ENCODE peak calls at places on chromosomes 2 and 18, in six cellular contexts. One of them, this sample, is unnamed.

GRCh38 chr2:218883491-218884490 is 3.1 kb downstream of the WNT10A start:
- DNase-seq in dorsolateral prefrontal cortex: no peak
- DNase-seq in GM19239: peak
- DNase-seq in stimulated activated CD4-positive, alpha-beta T cell treated with anti-CD3 and anti-CD28 coated beads, Interleukin-4, amount 100 ng/mL, for 24 hours: no peak
- DNase-seq in NCI-H82: peak
- DNase-seq in stimulated activated naive CD8-positive, alpha-beta T cell treated with anti-CD3 and anti-CD28 coated beads, Interleukin-15, Interleukin-2, amounts not matched to agents 100 U/mL and 50 U/mL, for 24 hours: no peak
- DNase-seq in this sample: no peak

GRCh38 chr18:2857491-2858063 is 10.8 kb downstream of the EMILIN2 start:
- DNase-seq in dorsolateral prefrontal cortex: no peak
- DNase-seq in GM19239: no peak
- DNase-seq in stimulated activated CD4-positive, alpha-beta T cell treated with anti-CD3 and anti-CD28 coated beads, Interleukin-4, amount 100 ng/mL, for 24 hours: no peak
- DNase-seq in NCI-H82: no peak
- DNase-seq in stimulated activated naive CD8-positive, alpha-beta T cell treated with anti-CD3 and anti-CD28 coated beads, Interleukin-15, Interleukin-2, amounts not matched to agents 100 U/mL and 50 U/mL, for 24 hours: no peak
- DNase-seq in this sample: no peak

GRCh38 chr2:193240752-193241151 is 1046.0 kb upstream of the TMEFF2 start:
- DNase-seq in dorsolateral prefrontal cortex: no peak
- DNase-seq in GM19239: no peak
- DNase-seq in stimulated activated CD4-positive, alpha-beta T cell treated with anti-CD3 and anti-CD28 coated beads, Interleukin-4, amount 100 ng/mL, for 24 hours: no peak
- DNase-seq in NCI-H82: peak
- DNase-seq in stimulated activated naive CD8-positive, alpha-beta T cell treated with anti-CD3 and anti-CD28 coated beads, Interleukin-15, Interleukin-2, amounts not matched to agents 100 U/mL and 50 U/mL, for 24 hours: no peak
- DNase-seq in this sample: peak

GRCh38 chr18:8212893-8213805 is 396.1 kb upstream of the RAB12 start:
- DNase-seq in dorsolateral prefrontal cortex: no peak
- DNase-seq in GM19239: no peak
- DNase-seq in stimulated activated CD4-positive, alpha-beta T cell treated with anti-CD3 and anti-CD28 coated beads, Interleukin-4, amount 100 ng/mL, for 24 hours: no peak
- DNase-seq in NCI-H82: no peak
- DNase-seq in stimulated activated naive CD8-positive, alpha-beta T cell treated with anti-CD3 and anti-CD28 coated beads, Interleukin-15, Interleukin-2, amounts not matched to agents 100 U/mL and 50 U/mL, for 24 hours: no peak
- DNase-seq in this sample: no peak

GRCh38 chr2:168583064-168583709 is 127.1 kb downstream of the CERS6 start:
- DNase-seq in dorsolateral prefrontal cortex: no peak
- DNase-seq in GM19239: peak
- DNase-seq in stimulated activated CD4-positive, alpha-beta T cell treated with anti-CD3 and anti-CD28 coated beads, Interleukin-4, amount 100 ng/mL, for 24 hours: no peak
- DNase-seq in NCI-H82: no peak
- DNase-seq in stimulated activated naive CD8-positive, alpha-beta T cell treated with anti-CD3 and anti-CD28 coated beads, Interleukin-15, Interleukin-2, amounts not matched to agents 100 U/mL and 50 U/mL, for 24 hours: no peak
- DNase-seq in this sample: no peak

GRCh38 chr2:25651066-25651465 is 22.3 kb downstream of the DTNB start:
- DNase-seq in dorsolateral prefrontal cortex: no peak
- DNase-seq in GM19239: no peak
- DNase-seq in stimulated activated CD4-positive, alpha-beta T cell treated with anti-CD3 and anti-CD28 coated beads, Interleukin-4, amount 100 ng/mL, for 24 hours: no peak
- DNase-seq in NCI-H82: no peak
- DNase-seq in stimulated activated naive CD8-positive, alpha-beta T cell treated with anti-CD3 and anti-CD28 coated beads, Interleukin-15, Interleukin-2, amounts not matched to agents 100 U/mL and 50 U/mL, for 24 hours: no peak
- DNase-seq in this sample: no peak

GRCh38 chr2:72676341-72677025 is 149.3 kb downstream of the EXOC6B start:
- DNase-seq in dorsolateral prefrontal cortex: no peak
- DNase-seq in GM19239: no peak
- DNase-seq in stimulated activated CD4-positive, alpha-beta T cell treated with anti-CD3 and anti-CD28 coated beads, Interleukin-4, amount 100 ng/mL, for 24 hours: no peak
- DNase-seq in NCI-H82: no peak
- DNase-seq in stimulated activated naive CD8-positive, alpha-beta T cell treated with anti-CD3 and anti-CD28 coated beads, Interleukin-15, Interleukin-2, amounts not matched to agents 100 U/mL and 50 U/mL, for 24 hours: no peak
- DNase-seq in this sample: no peak

GRCh38 chr2:238720232-238720672 is 127.6 kb upstream of the TWIST2 start:
- DNase-seq in dorsolateral prefrontal cortex: no peak
- DNase-seq in GM19239: peak
- DNase-seq in stimulated activated CD4-positive, alpha-beta T cell treated with anti-CD3 and anti-CD28 coated beads, Interleukin-4, amount 100 ng/mL, for 24 hours: peak
- DNase-seq in NCI-H82: peak
- DNase-seq in stimulated activated naive CD8-positive, alpha-beta T cell treated with anti-CD3 and anti-CD28 coated beads, Interleukin-15, Interleukin-2, amounts not matched to agents 100 U/mL and 50 U/mL, for 24 hours: peak
- DNase-seq in this sample: no peak

GRCh38 chr2:119712571-119712970 is 33.6 kb downstream of the TMEM177 start:
- DNase-seq in dorsolateral prefrontal cortex: no peak
- DNase-seq in GM19239: no peak
- DNase-seq in stimulated activated CD4-positive, alpha-beta T cell treated with anti-CD3 and anti-CD28 coated beads, Interleukin-4, amount 100 ng/mL, for 24 hours: no peak
- DNase-seq in NCI-H82: no peak
- DNase-seq in stimulated activated naive CD8-positive, alpha-beta T cell treated with anti-CD3 and anti-CD28 coated beads, Interleukin-15, Interleukin-2, amounts not matched to agents 100 U/mL and 50 U/mL, for 24 hours: no peak
- DNase-seq in this sample: no peak